ENCODE peak calls at places on chromosomes 3 and 15, in four cellular contexts. D is endodermal cell, S is A549, E is AG09309. T is an unnamed sample.
A peak's percentile ranks its signal among the peaks of the same experiment; 100 is the strongest.

GRCh38 chr3:24145981-24146822 is 201.1 kb downstream of the NR1D2 start:
- DNase-seq in D (no peak), E (peak; percentile 92), S (peak; percentile 53), T (no peak)

GRCh38 chr15:61155741-61156700 is 73.1 kb downstream of the RORA start:
- DNase-seq in D (peak; percentile 78), S (no peak), E (no peak), T (no peak)

GRCh38 chr3:80192871-80193270 is 425.1 kb upstream of the ROBO1 start:
- DNase-seq in D (no peak), E (no peak), S (no peak), T (no peak)

GRCh38 chr15:57297163-57297593 is 79.1 kb upstream of the CGNL1 start:
- DNase-seq in E (no peak), S (no peak), D (no peak), T (no peak)

GRCh38 chr3:134722899-134723484 is 72.1 kb upstream of the EPHB1 start:
- DNase-seq in S (no peak), D (no peak), E (no peak), T (no peak)

GRCh38 chr3:13569201-13569600 is 20.3 kb downstream of the FBLN2 start:
- DNase-seq in D (peak; percentile 52), E (no peak), S (no peak), T (no peak)

GRCh38 chr15:76987276-76987675 is 7.7 kb upstream of the PSTPIP1 start:
- DNase-seq in D (peak; percentile 40), S (no peak), E (no peak), T (no peak)

GRCh38 chr15:74314897-74315438 is 52.5 kb downstream of the CYP11A1 start:
- DNase-seq in D (no peak), E (no peak), S (no peak), T (no peak)

GRCh38 chr3:113536627-113537101 is 4.3 kb downstream of the SIDT1 start:
- DNase-seq in S (peak; percentile 43), E (no peak), D (no peak), T (no peak)

GRCh38 chr3:127409421-127410136 is 121.7 kb upstream of the PRR20G start:
- DNase-seq in E (no peak), S (no peak), D (peak; percentile 37), T (no peak)

GRCh38 chr3:193897288-193897687 is 238.7 kb upstream of the HES1 start:
- DNase-seq in E (no peak), S (no peak), D (no peak), T (no peak)
- TF ChIP-seq CTCF in E (no peak), S (no peak), D (no peak), T (no peak)

GRCh38 chr15:69454953-69455352 is 2.3 kb downstream of the RPLP1 start:
- DNase-seq in S (no peak), D (peak; percentile 40), E (no peak), T (no peak)
- H3K4me3 ChIP-seq in S (peak overlapping the region; percentile 94), D (peak overlapping the region; percentile 99), E (peak overlapping the region; percentile 6), T (peak overlapping the region; percentile 89)

DNA sequence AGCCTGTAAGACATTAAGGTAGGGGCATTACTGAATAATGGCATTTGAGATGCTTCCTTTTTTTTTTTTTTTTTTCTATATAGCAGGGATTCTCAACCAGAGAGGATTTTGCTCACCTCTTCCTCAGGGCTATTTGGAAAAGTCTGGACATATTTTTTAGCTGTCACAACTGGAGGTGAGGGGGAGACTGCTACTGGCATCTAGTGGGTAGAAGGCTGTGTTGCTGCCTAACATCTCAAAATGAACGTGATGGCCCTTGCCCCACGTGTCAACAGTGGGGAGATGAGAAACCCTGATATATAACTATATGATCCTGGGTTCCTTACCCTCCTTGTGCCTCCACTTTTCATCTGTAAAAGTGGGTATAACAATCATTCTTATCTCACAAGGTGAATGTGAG is 71.9 kb downstream of the CADPS start:
- DNase-seq in S (no peak), D (peak; percentile 47), E (no peak), T (no peak)
- TF ChIP-seq CTCF in S (no peak), D (peak; percentile 55), E (no peak), T (no peak)

GRCh38 chr3:195180490-195181106 is 90.4 kb downstream of the XXYLT1 start:
- DNase-seq in S (no peak), E (no peak), D (peak; percentile 42), T (no peak)

GRCh38 chr3:195181107-195181498 is 89.9 kb downstream of the XXYLT1 start:
- DNase-seq in D (peak; percentile 20), S (no peak), E (no peak), T (no peak)

GRCh38 chr3:195182470-195182795 is 88.5 kb downstream of the XXYLT1 start:
- DNase-seq in S (no peak), D (no peak), E (no peak), T (no peak)

GRCh38 chr3:195183071-195183776 is 87.7 kb downstream of the XXYLT1 start:
- DNase-seq in D (peak; percentile 47), E (no peak), S (no peak), T (no peak)

GRCh38 chr3:195181781-195182469 is 89.0 kb downstream of the XXYLT1 start:
- DNase-seq in D (peak; percentile 35), S (no peak), E (no peak), T (no peak)
- H3K4me3 ChIP-seq in D (no peak overlapping the region), S (no peak overlapping the region), E (no peak overlapping the region), T (no peak overlapping the region)

DNA sequence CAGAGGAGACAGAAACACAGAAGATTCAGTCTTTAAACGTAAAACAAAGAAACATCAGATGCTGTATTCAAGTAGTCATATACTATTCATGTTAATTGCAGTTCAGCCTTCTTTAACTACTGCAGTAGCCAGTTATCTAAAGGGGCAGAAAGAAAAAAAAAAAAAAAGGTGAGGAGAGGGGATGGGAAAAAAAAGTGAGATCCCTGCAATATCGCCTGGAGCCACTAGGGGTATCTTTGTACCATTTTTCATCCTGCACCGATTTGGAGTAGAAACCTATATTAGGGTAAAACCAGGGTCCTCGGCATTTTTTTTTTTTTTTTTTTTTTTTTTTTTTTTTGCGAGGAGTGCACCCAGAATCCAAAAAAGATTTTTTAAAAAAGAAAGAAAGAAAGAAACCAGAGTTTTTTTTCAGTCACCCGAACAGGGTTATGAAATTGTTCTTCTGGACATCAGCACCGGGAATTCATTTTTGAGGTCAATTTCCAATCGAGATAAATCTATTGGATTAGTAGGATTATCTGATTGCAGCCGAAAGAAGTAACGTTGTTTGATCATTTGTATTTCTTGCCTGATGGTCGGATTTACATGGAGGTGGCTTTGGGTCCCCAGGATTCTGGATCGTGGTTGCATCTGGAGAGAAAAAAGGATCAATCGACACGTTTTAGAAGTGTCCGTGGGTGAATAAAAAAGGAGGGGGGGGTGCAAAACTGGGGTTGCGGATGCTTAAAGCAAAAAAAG is 186.7 kb downstream of the NLGN1 start:
- DNase-seq in D (peak; percentile 84), E (no peak), S (no peak), T (no peak)
- TF ChIP-seq CTCF in D (peak; percentile 86), E (peak; percentile 79), S (peak; percentile 23), T (peak; percentile 79)

DNA sequence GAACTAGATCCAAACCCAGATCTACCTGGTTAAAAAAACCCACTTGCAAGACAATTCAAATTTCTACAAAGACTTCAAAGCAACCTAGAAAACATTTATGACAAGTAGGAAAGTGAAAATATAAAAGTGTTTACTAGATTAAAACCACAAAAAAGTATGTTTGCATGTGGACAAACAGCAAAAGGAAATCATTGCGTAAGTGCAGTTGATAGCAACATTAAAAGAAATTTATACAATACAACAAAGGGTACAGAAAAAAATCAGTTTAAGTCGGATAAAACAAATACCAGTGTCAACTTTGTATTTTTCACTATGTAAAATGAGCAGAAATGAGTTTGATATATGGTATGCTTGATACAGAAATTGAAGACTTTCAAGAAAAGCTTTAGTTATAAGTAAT is 2.6 kb downstream of the EIF5A2 start:
- DNase-seq in D (no peak), S (no peak), E (no peak), T (no peak)
- H3K4me3 ChIP-seq in D (no peak overlapping the region), S (no peak overlapping the region), E (no peak overlapping the region), T (no peak overlapping the region)

DNA sequence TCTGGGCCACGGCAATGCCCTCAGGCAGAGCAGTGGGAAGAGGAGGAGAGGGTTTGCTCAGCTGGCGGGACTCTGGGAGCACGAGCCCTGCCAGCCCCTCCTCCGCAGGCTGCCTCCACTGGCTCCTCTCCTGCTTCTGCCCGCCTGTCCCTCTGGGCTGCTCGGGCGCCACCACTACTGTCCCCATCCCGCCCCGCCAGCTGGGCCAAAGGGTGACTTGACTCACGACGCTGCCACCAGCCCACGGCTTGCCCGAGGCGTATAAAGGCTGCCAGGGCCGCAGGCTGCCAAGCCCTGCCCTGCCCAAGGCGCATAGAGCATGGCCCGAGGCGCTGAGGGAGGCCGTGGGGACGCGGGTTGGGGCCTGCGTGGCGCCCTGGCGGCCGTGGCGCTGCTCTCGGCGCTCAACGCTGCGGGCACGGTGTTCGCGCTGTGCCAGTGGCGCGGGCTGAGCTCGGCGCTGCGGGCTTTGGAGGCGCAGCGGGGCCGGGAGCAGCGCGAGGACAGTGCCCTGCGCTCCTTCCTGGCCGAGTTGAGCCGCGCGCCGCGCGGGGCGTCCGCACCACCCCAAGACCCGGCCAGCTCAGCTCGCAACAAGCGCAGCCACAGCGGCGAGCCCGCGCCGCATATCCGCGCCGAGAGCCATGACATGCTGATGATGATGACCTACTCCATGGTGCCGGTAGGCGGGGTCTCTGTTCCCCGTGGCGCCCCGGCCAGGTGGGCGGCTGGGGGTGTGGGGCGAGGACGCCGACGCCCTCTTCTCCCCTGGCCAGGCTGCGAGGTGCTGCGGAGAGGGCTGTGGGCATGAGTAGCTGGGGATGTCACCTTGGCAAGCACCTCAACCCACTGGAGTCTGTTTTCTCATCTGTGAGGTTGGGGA is at the start of gene GLDN:
- DNase-seq in E (no peak), S (no peak), D (peak; percentile 76), T (no peak)
- TF ChIP-seq CTCF in E (no peak), S (no peak), D (peak; percentile 19), T (no peak)

T was measured in epithelial cell of proximal tubule.